ENCODE peak calls at places on chromosomes 2 and 18, in seven cellular contexts. Q, U, C, E, G, I and P are unnamed samples.

GRCh38 chr2:218010116-218010837 is 7.5 kb upstream of the TNS1 start:
- DNase-seq in Q (peak), C (peak), E (peak), I (no peak), G (no peak), U (peak), P (peak)

GRCh38 chr2:135078417-135078816 is 26.3 kb downstream of the RAB3GAP1 start:
- DNase-seq in E (no peak), G (no peak), C (no peak), U (no peak), Q (no peak), I (no peak), P (no peak)

GRCh38 chr18:2510416-2510815 is 60.9 kb downstream of the METTL4 start:
- DNase-seq in G (no peak), E (no peak), I (no peak), Q (no peak), U (no peak), C (no peak), P (no peak)

GRCh38 chr2:44562737-44563136 is 201.0 kb downstream of the CAMKMT start:
- DNase-seq in C (no peak), U (no peak), I (no peak), Q (no peak), G (no peak), E (no peak), P (no peak)

GRCh38 chr2:150013011-150013410 is 425.4 kb upstream of the MMADHC start:
- DNase-seq in U (no peak), Q (no peak), G (no peak), I (no peak), C (no peak), E (no peak), P (no peak)

GRCh38 chr2:226699321-226699720 is 100.3 kb downstream of the IRS1 start:
- DNase-seq in I (peak), Q (peak), G (no peak), C (no peak), E (no peak), U (no peak), P (peak)

GRCh38 chr2:168571061-168571460 is 115.0 kb downstream of the CERS6 start:
- DNase-seq in G (no peak), C (no peak), E (no peak), U (no peak), Q (no peak), I (no peak), P (no peak)

GRCh38 chr18:63161728-63162195 is 157.8 kb downstream of the BCL2 start:
- DNase-seq in I (peak), C (peak), U (no peak), Q (peak), E (peak), G (peak), P (peak)